ENCODE peak calls at places on chromosomes 1 and 21, in nine cellular contexts. R is iris pigment epithelial cell; Y is SHP77; C is choroid plexus epithelial cell; T is GM06990; O is CD4-positive, alpha-beta T cell; F is spleen; I is substantia nigra; W is MG63. X is an unnamed sample.

GRCh38 chr1:16012590-16013219 is 5.1 kb downstream of the HSPB7 start:
- DNase-seq in I (peak; percentile 25), R (peak; percentile 73), Y (peak; percentile 74), T (peak; percentile 71), O (no peak), F (no peak), C (peak; percentile 89), W (no peak), X (peak; percentile 92)

GRCh38 chr21:40386301-40386911 is 460.6 kb downstream of the DSCAM start:
- DNase-seq in O (no peak), I (peak; percentile 34), R (peak; percentile 1), W (peak; percentile 47), T (no peak), Y (peak; percentile 59), C (no peak), F (peak; percentile 77), X (peak; percentile 75)

GRCh38 chr1:228842094-228842775 is 107.0 kb downstream of the RHOU start:
- DNase-seq in R (peak; percentile 90), I (peak; percentile 54), T (no peak), C (peak; percentile 88), O (no peak), W (peak; percentile 94), F (no peak), Y (peak; percentile 27), X (no peak)

GRCh38 chr1:116956378-116956777 is 45.2 kb upstream of the CD101 start:
- DNase-seq in O (no peak), T (no peak), F (no peak), I (no peak), W (no peak), R (no peak), C (no peak), Y (peak; percentile 34), X (no peak)

GRCh38 chr1:57088689-57089088 is 122.9 kb upstream of the C8B start:
- DNase-seq in I (no peak), Y (no peak), C (no peak), W (no peak), R (no peak), T (no peak), F (no peak), O (no peak), X (no peak)

GRCh38 chr1:80218112-80218511 is 1211.6 kb upstream of the ADGRL4 start:
- DNase-seq in R (peak; percentile 50), O (no peak), Y (peak; percentile 39), F (no peak), C (peak; percentile 73), W (no peak), I (no peak), T (no peak), X (peak; percentile 38)

GRCh38 chr1:160363010-160363409 is 3.9 kb upstream of the NHLH1 start:
- DNase-seq in F (no peak), I (no peak), W (no peak), Y (no peak), C (no peak), R (no peak), O (no peak), T (no peak), X (no peak)

GRCh38 chr1:196689001-196689400 is 37.2 kb downstream of the CFH start:
- DNase-seq in O (no peak), Y (no peak), I (no peak), W (no peak), F (no peak), C (no peak), T (no peak), R (no peak), X (no peak)

GRCh38 chr1:9230869-9231533 is 3.6 kb upstream of the H6PD start:
- DNase-seq in W (no peak), C (no peak), O (no peak), T (no peak), R (no peak), F (peak; percentile 31), I (no peak), Y (no peak), X (no peak)

GRCh38 chr21:35814858-35815619 is 245.3 kb downstream of the SETD4 start:
- DNase-seq in I (no peak), R (no peak), F (no peak), C (no peak), Y (no peak), W (no peak), T (no peak), O (no peak), X (no peak)

GRCh38 chr1:32116531-32116930 is 8.7 kb downstream of the KPNA6 start:
- DNase-seq in Y (no peak), T (no peak), I (no peak), F (no peak), C (peak; percentile 29), W (no peak), R (peak; percentile 43), O (no peak), X (no peak)

GRCh38 chr1:224287714-224288113 is 42.3 kb downstream of the NVL start:
- DNase-seq in T (no peak), O (no peak), R (no peak), Y (no peak), W (no peak), I (peak; percentile 55), F (no peak), C (no peak), X (peak; percentile 58)

GRCh38 chr1:235270625-235271024 is 57.4 kb downstream of the ARID4B start:
- DNase-seq in T (no peak), C (peak; percentile 24), Y (no peak), F (no peak), W (no peak), O (no peak), I (no peak), R (peak; percentile 56), X (peak; percentile 33)

GRCh38 chr1:29835486-29836273 is 599.4 kb downstream of the PTPRU start:
- DNase-seq in F (peak; percentile 51), R (no peak), T (peak; percentile 20), Y (peak; percentile 31), I (no peak), O (no peak), W (no peak), C (no peak), X (no peak)

GRCh38 chr1:12706061-12706460 is 9.8 kb upstream of the AADACL3 start:
- DNase-seq in Y (no peak), F (no peak), T (no peak), C (no peak), O (no peak), W (no peak), I (no peak), R (no peak), X (no peak)

GRCh38 chr1:2194319-2194897 is at the start of gene FAAP20:
- DNase-seq in Y (peak; percentile 55), T (no peak), C (peak; percentile 66), R (peak; percentile 62), O (peak; percentile 16), I (peak; percentile 84), W (peak; percentile 63), F (no peak), X (peak; percentile 89)

GRCh38 chr1:241519308-241520079 is at the start of gene FH:
- DNase-seq in O (peak; percentile 91), W (peak; percentile 98), T (peak; percentile 95), I (peak; percentile 98), R (peak; percentile 99), Y (peak; percentile 97), F (peak; percentile 97), C (peak; percentile 99), X (peak; percentile 93)

GRCh38 chr1:84103197-84103992 is 40.7 kb upstream of the PRKACB start:
- DNase-seq in R (peak; percentile 96), Y (peak; percentile 84), F (no peak), T (peak; percentile 26), W (peak; percentile 80), I (peak; percentile 55), C (peak; percentile 95), O (no peak), X (peak; percentile 40)

GRCh38 chr1:202760589-202760988 is 47.6 kb downstream of the KDM5B start:
- DNase-seq in F (no peak), O (no peak), C (peak; percentile 60), I (no peak), T (no peak), Y (no peak), R (peak; percentile 57), W (no peak), X (no peak)

GRCh38 chr1:17877316-17877715 is 122.2 kb downstream of the ACTL8 start:
- DNase-seq in R (no peak), O (no peak), I (no peak), W (no peak), F (peak; percentile 41), C (no peak), T (no peak), Y (no peak), X (no peak)

GRCh38 chr1:224524679-224525078 is 90.1 kb upstream of the WDR26 start:
- DNase-seq in O (no peak), I (no peak), C (peak; percentile 53), Y (no peak), R (peak; percentile 53), T (no peak), F (no peak), W (no peak), X (no peak)

GRCh38 chr1:59223943-59224639 is 72.8 kb upstream of the FGGY start:
- DNase-seq in Y (no peak), I (no peak), F (no peak), C (peak; percentile 89), W (no peak), O (no peak), R (peak; percentile 37), T (no peak), X (no peak)

GRCh38 chr1:85992756-85993155 is 163.8 kb downstream of the COL24A1 start:
- DNase-seq in F (no peak), W (no peak), T (peak; percentile 47), Y (no peak), C (peak; percentile 65), R (peak; percentile 62), I (no peak), O (no peak), X (no peak)

GRCh38 chr1:234776875-234777849 is 167.2 kb upstream of the IRF2BP2 start:
- DNase-seq in R (no peak), W (no peak), T (no peak), Y (no peak), F (peak; percentile 72), O (no peak), C (no peak), I (no peak), X (no peak)

GRCh38 chr1:151920147-151920546 is 10.8 kb upstream of the THEM4 start:
- DNase-seq in T (peak; percentile 32), R (no peak), Y (no peak), F (no peak), O (no peak), C (no peak), I (no peak), W (no peak), X (no peak)

GRCh38 chr1:10155087-10155712 is 55.2 kb upstream of the KIF1B start:
- DNase-seq in F (no peak), O (no peak), R (peak; percentile 3), T (no peak), Y (no peak), C (peak; percentile 35), W (no peak), I (no peak), X (no peak)

GRCh38 chr1:14300991-14301703 is 297.3 kb upstream of the KAZN start:
- DNase-seq in C (no peak), R (no peak), I (no peak), F (no peak), T (no peak), O (no peak), Y (no peak), W (peak; percentile 89), X (no peak)

GRCh38 chr1:222931018-222931417 is 116.2 kb downstream of the DISP1 start:
- DNase-seq in T (no peak), W (no peak), O (no peak), C (peak; percentile 46), I (no peak), R (no peak), F (no peak), Y (no peak), X (no peak)

GRCh38 chr1:65423884-65424655 is 3.6 kb downstream of the LEPR start:
- DNase-seq in C (peak; percentile 93), R (peak; percentile 96), F (no peak), T (peak; percentile 8), I (no peak), Y (no peak), W (no peak), O (no peak), X (no peak)

GRCh38 chr1:81690881-81691453 is 109.8 kb upstream of the ADGRL2 start:
- DNase-seq in O (no peak), I (no peak), W (no peak), Y (no peak), T (no peak), F (no peak), C (peak; percentile 48), R (no peak), X (no peak)

GRCh38 chr1:16207318-16208269 is 4.9 kb downstream of the ARHGEF19 start:
- DNase-seq in W (peak; percentile 72), Y (no peak), O (no peak), I (no peak), R (no peak), T (no peak), F (peak; percentile 85), C (no peak), X (no peak)